ENCODE peak calls at places on chromosomes 4 and X, in four cellular contexts. I is pancreas; Z is psoas muscle; T is stimulated activated CD4-positive, alpha-beta T cell treated with anti-CD3 and anti-CD28 coated beads, Interleukin-1b, Interleukin-23, amount 100 ng/mL, for 24 hours. E is an unnamed sample.

GRCh38 chr4:140092094-140092820 is 61.7 kb downstream of the MAML3 start:
- DNase-seq in T (no peak), Z (peak; percentile 27), I (peak; percentile 18), E (no peak)

GRCh38 chrX:9997524-9997923 is 30.4 kb downstream of the CLDN34 start:
- DNase-seq in Z (no peak), I (no peak), T (no peak), E (no peak)

GRCh38 chr4:153518637-153519384 is 52.7 kb downstream of the TMEM131L start:
- DNase-seq in Z (no peak), T (no peak), I (peak; percentile 47), E (no peak)

GRCh38 chr4:38529189-38530115 is 134.5 kb upstream of the KLF3 start:
- DNase-seq in T (no peak), Z (no peak), I (peak; percentile 37), E (peak; percentile 44)

GRCh38 chr4:19941434-19941833 is 310.3 kb upstream of the SLIT2 start:
- DNase-seq in Z (no peak), I (no peak), T (no peak), E (no peak)

GRCh38 chrX:111411591-111412371 is at the start of gene DCX:
- DNase-seq in Z (no peak), T (no peak), I (no peak), E (no peak)

GRCh38 chr4:123599920-123600394 is 203.4 kb downstream of the SPRY1 start:
- DNase-seq in T (peak; percentile 2), Z (peak; percentile 63), I (peak; percentile 25), E (no peak)

GRCh38 chr4:2244947-2245786 is 3.2 kb upstream of the HAUS3 start:
- DNase-seq in T (no peak), Z (no peak), I (no peak), E (no peak)

GRCh38 chrX:15619053-15619772 is 18.5 kb upstream of the ACE2 start:
- DNase-seq in I (peak; percentile 14), Z (no peak), T (no peak), E (peak; percentile 56)

GRCh38 chr4:54553001-54553400 is 104.8 kb upstream of the KIT start:
- DNase-seq in T (no peak), I (no peak), Z (no peak), E (no peak)

GRCh38 chr4:89303177-89303576 is 4.4 kb downstream of the GPRIN3 start:
- DNase-seq in I (no peak), T (no peak), Z (no peak), E (no peak)

GRCh38 chr4:176302283-176303275 is 17.2 kb upstream of the SPCS3 start:
- DNase-seq in T (no peak), I (no peak), Z (no peak), E (peak; percentile 65)

GRCh38 chr4:81058621-81059020 is 28.1 kb downstream of the BMP3 start:
- DNase-seq in Z (no peak), I (no peak), T (no peak), E (no peak)

GRCh38 chrX:646228-646495 is 15.6 kb downstream of the SHOX start:
- DNase-seq in T (no peak), I (no peak), Z (no peak), E (no peak)

GRCh38 chr4:11914406-11914805 is 485.7 kb upstream of the HS3ST1 start:
- DNase-seq in T (no peak), I (no peak), Z (no peak), E (no peak)

GRCh38 chr4:72970756-72971155 is 98.8 kb downstream of the COX18 start:
- DNase-seq in I (no peak), T (no peak), Z (no peak), E (no peak)

GRCh38 chr4:175954685-175955084 is 111.0 kb upstream of the WDR17 start:
- DNase-seq in I (peak; percentile 14), Z (no peak), T (no peak), E (no peak)

GRCh38 chrX:18973527-18974192 is 10.3 kb downstream of the PHKA2 start:
- DNase-seq in Z (no peak), I (peak; percentile 24), T (no peak), E (no peak)

GRCh38 chr4:108168672-108169562 is at the start of gene LEF1:
- DNase-seq in Z (no peak), I (no peak), T (peak; percentile 62), E (no peak)

GRCh38 chr4:74490736-74491135 is 45.8 kb downstream of the AREG start:
- DNase-seq in T (no peak), I (no peak), Z (no peak), E (no peak)

GRCh38 chr4:122012735-122013134 is 60.9 kb upstream of the TRPC3 start:
- DNase-seq in I (no peak), Z (no peak), T (no peak), E (no peak)

GRCh38 chr4:31124008-31124645 is 404.0 kb downstream of the PCDH7 start:
- DNase-seq in T (no peak), I (no peak), Z (no peak), E (no peak)

GRCh38 chr4:109559983-109560686 is at the start of gene MCUB:
- DNase-seq in Z (peak; percentile 89), T (peak; percentile 84), I (peak; percentile 55), E (peak; percentile 56)

E was measured in kidney epithelial cell.